ENCODE peak calls at places on chromosomes 2 and 18, in four cellular contexts. One of them, this sample, is unnamed.

GRCh38 chr2:208033701-208034502 is 8.6 kb upstream of the PLEKHM3 start:
- DNase-seq in CD8-positive, alpha-beta memory T cell: no peak
- DNase-seq in left ventricle myocardium inferior: peak; percentile 20
- DNase-seq in lower lobe of right lung: peak; percentile 66
- DNase-seq in this sample: peak; percentile 68

GRCh38 chr18:25650201-25650941 is 298.4 kb upstream of the ZNF521 start:
- DNase-seq in lower lobe of right lung: no peak
- DNase-seq in left ventricle myocardium inferior: no peak
- DNase-seq in CD8-positive, alpha-beta memory T cell: no peak
- DNase-seq in this sample: no peak

GRCh38 chr2:179266271-179266670 is 1.6 kb upstream of the SESTD1 start:
- DNase-seq in lower lobe of right lung: no peak
- DNase-seq in CD8-positive, alpha-beta memory T cell: no peak
- DNase-seq in left ventricle myocardium inferior: no peak
- DNase-seq in this sample: no peak

GRCh38 chr18:23540867-23541266 is 37.6 kb downstream of the RMC1 start:
- DNase-seq in left ventricle myocardium inferior: no peak
- DNase-seq in CD8-positive, alpha-beta memory T cell: no peak
- DNase-seq in lower lobe of right lung: no peak
- DNase-seq in this sample: no peak

GRCh38 chr2:179104736-179105135 is 54.8 kb upstream of the CCDC141 start:
- DNase-seq in CD8-positive, alpha-beta memory T cell: no peak
- DNase-seq in left ventricle myocardium inferior: no peak
- DNase-seq in lower lobe of right lung: no peak
- DNase-seq in this sample: no peak

GRCh38 chr18:22211660-22212059 is 42.3 kb downstream of the GATA6 start:
- DNase-seq in left ventricle myocardium inferior: no peak
- DNase-seq in lower lobe of right lung: no peak
- DNase-seq in CD8-positive, alpha-beta memory T cell: no peak
- DNase-seq in this sample: no peak

GRCh38 chr2:177397501-177398289 is 5.1 kb downstream of the AGPS start:
- DNase-seq in left ventricle myocardium inferior: no peak
- DNase-seq in CD8-positive, alpha-beta memory T cell: no peak
- DNase-seq in lower lobe of right lung: no peak
- DNase-seq in this sample: peak; percentile 43

GRCh38 chr2:204234879-204235278 is 298.3 kb downstream of the ICOS start:
- DNase-seq in CD8-positive, alpha-beta memory T cell: no peak
- DNase-seq in lower lobe of right lung: no peak
- DNase-seq in left ventricle myocardium inferior: no peak
- DNase-seq in this sample: no peak

GRCh38 chr2:194927489-194927888 is 729.5 kb upstream of the SLC39A10 start:
- DNase-seq in lower lobe of right lung: no peak
- DNase-seq in CD8-positive, alpha-beta memory T cell: no peak
- DNase-seq in left ventricle myocardium inferior: no peak
- DNase-seq in this sample: no peak

GRCh38 chr2:96688649-96689430 is 46.3 kb downstream of the FER1L5 start:
- DNase-seq in left ventricle myocardium inferior: no peak
- DNase-seq in CD8-positive, alpha-beta memory T cell: no peak
- DNase-seq in lower lobe of right lung: no peak
- DNase-seq in this sample: no peak

GRCh38 chr18:68520406-68521075 is 194.4 kb downstream of the TMX3 start:
- DNase-seq in lower lobe of right lung: no peak
- DNase-seq in left ventricle myocardium inferior: no peak
- DNase-seq in CD8-positive, alpha-beta memory T cell: no peak
- DNase-seq in this sample: no peak

GRCh38 chr2:28658369-28658768 is 93.3 kb upstream of the PPP1CB start:
- DNase-seq in lower lobe of right lung: no peak
- DNase-seq in left ventricle myocardium inferior: no peak
- DNase-seq in CD8-positive, alpha-beta memory T cell: no peak
- DNase-seq in this sample: no peak

GRCh38 chr2:215540646-215541045 is 104.8 kb upstream of the FN1 start:
- DNase-seq in CD8-positive, alpha-beta memory T cell: no peak
- DNase-seq in left ventricle myocardium inferior: no peak
- DNase-seq in lower lobe of right lung: no peak
- DNase-seq in this sample: no peak

GRCh38 chr2:100484390-100484789 is 14.1 kb downstream of the NMS start:
- DNase-seq in CD8-positive, alpha-beta memory T cell: no peak
- DNase-seq in lower lobe of right lung: no peak
- DNase-seq in left ventricle myocardium inferior: no peak
- DNase-seq in this sample: no peak

GRCh38 chr2:31238126-31238905 is 4.4 kb downstream of the EHD3 start:
- DNase-seq in lower lobe of right lung: no peak
- DNase-seq in CD8-positive, alpha-beta memory T cell: no peak
- DNase-seq in left ventricle myocardium inferior: peak; percentile 32
- DNase-seq in this sample: no peak

GRCh38 chr18:55856191-55856590 is 268.2 kb upstream of the TCF4 start:
- DNase-seq in lower lobe of right lung: no peak
- DNase-seq in left ventricle myocardium inferior: no peak
- DNase-seq in CD8-positive, alpha-beta memory T cell: no peak
- DNase-seq in this sample: no peak

GRCh38 chr2:60268032-60268431 is 285.4 kb downstream of the BCL11A start:
- DNase-seq in left ventricle myocardium inferior: no peak
- DNase-seq in CD8-positive, alpha-beta memory T cell: no peak
- DNase-seq in lower lobe of right lung: no peak
- DNase-seq in this sample: no peak

GRCh38 chr2:236685361-236685760 is 115.7 kb downstream of the ACKR3 start:
- DNase-seq in CD8-positive, alpha-beta memory T cell: no peak
- DNase-seq in left ventricle myocardium inferior: no peak
- DNase-seq in lower lobe of right lung: no peak
- DNase-seq in this sample: no peak

GRCh38 chr18:50274941-50275340 is 6.4 kb downstream of the MBD1 start:
- DNase-seq in lower lobe of right lung: no peak
- DNase-seq in left ventricle myocardium inferior: no peak
- DNase-seq in CD8-positive, alpha-beta memory T cell: no peak
- DNase-seq in this sample: no peak

GRCh38 chr2:47015206-47015605 is 99.6 kb upstream of the MCFD2 start:
- DNase-seq in left ventricle myocardium inferior: no peak
- DNase-seq in CD8-positive, alpha-beta memory T cell: no peak
- DNase-seq in lower lobe of right lung: no peak
- DNase-seq in this sample: no peak

GRCh38 chr2:105750735-105751134 is 6.0 kb downstream of the NCK2 start:
- DNase-seq in left ventricle myocardium inferior: no peak
- DNase-seq in lower lobe of right lung: no peak
- DNase-seq in CD8-positive, alpha-beta memory T cell: no peak
- DNase-seq in this sample: no peak

GRCh38 chr2:11254100-11254536 is 90.3 kb downstream of the ROCK2 start:
- DNase-seq in lower lobe of right lung: no peak
- DNase-seq in CD8-positive, alpha-beta memory T cell: no peak
- DNase-seq in left ventricle myocardium inferior: no peak
- DNase-seq in this sample: no peak

GRCh38 chr2:31275976-31276375 is 42.0 kb downstream of the EHD3 start:
- DNase-seq in left ventricle myocardium inferior: peak; percentile 48
- DNase-seq in CD8-positive, alpha-beta memory T cell: no peak
- DNase-seq in lower lobe of right lung: no peak
- DNase-seq in this sample: no peak

GRCh38 chr2:226411727-226412360 is 387.8 kb downstream of the IRS1 start:
- DNase-seq in lower lobe of right lung: no peak
- DNase-seq in left ventricle myocardium inferior: no peak
- DNase-seq in CD8-positive, alpha-beta memory T cell: no peak
- DNase-seq in this sample: no peak

GRCh38 chr18:75130591-75131274 is 78.2 kb downstream of the PTGR3 start:
- DNase-seq in lower lobe of right lung: no peak
- DNase-seq in left ventricle myocardium inferior: no peak
- DNase-seq in CD8-positive, alpha-beta memory T cell: no peak
- DNase-seq in this sample: no peak

DNA sequence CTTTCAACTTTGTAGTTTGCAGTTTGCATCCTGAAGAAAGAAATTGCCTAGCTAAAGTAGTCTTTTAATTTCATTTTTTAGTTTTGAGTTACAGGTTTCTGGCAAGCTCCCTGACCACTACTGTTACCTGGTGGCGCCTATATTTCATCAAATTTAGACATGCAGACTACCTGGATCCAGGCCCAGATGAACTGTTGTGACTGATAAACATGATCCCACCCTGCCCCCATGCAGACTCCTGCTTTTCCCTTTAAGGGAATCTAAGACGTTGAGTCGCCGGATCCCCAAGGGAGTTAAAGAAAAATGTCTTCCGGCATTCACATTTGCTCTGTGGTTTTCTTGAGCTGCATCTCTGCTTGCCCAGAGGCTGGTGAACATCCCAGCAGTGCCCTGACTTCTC is 22.2 kb downstream of the METAP1D start:
- DNase-seq in left ventricle myocardium inferior: no peak
- DNase-seq in lower lobe of right lung: no peak
- DNase-seq in CD8-positive, alpha-beta memory T cell: no peak
- DNase-seq in this sample: no peak
- H3K4me3 ChIP-seq in left ventricle myocardium inferior: peak overlapping the region; percentile 28
- H3K4me3 ChIP-seq in lower lobe of right lung: no peak overlapping the region
- H3K4me3 ChIP-seq in CD8-positive, alpha-beta memory T cell: no peak overlapping the region
- H3K4me3 ChIP-seq in this sample: no peak overlapping the region

GRCh38 chr2:241035818-241036396 is 37.5 kb downstream of the SNED1 start:
- DNase-seq in CD8-positive, alpha-beta memory T cell: peak; percentile 25
- DNase-seq in lower lobe of right lung: no peak
- DNase-seq in left ventricle myocardium inferior: no peak
- DNase-seq in this sample: no peak
- H3K4me3 ChIP-seq in CD8-positive, alpha-beta memory T cell: peak overlapping the region; percentile 65
- H3K4me3 ChIP-seq in lower lobe of right lung: peak overlapping the region; percentile 46
- H3K4me3 ChIP-seq in left ventricle myocardium inferior: peak overlapping the region; percentile 49
- H3K4me3 ChIP-seq in this sample: no peak overlapping the region

DNA sequence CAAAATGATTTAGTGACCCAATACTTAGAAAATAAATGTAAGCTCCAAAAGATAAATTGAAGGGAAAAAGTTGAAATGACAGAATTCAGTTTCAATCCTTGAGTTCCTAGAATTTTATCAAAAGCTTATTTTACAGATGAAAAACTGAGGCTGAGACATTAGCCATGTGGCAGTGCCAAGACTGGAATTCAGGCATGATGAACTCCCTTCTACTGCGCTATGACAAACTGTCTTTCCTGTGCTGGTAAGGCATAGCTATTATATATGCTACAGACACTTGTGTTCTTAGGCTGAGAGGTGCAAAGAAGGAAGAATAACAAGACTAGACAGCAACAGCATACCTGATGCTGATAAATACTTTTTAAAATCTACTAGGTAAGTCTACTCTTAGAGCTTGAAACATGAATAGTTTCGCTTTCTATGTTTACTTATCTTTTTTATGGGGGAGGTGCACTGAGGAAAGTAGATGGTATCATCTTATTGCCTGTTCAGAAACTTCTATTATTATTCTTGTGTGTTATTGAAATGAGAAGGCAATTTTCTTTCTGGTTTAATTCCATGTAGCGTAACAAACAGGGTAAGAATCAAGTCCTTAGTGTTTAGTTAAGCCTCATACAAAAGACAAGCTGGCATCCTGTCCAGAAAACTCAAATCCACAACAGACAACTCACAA is 1.8 kb downstream of the TTC32 start:
- DNase-seq in left ventricle myocardium inferior: no peak
- DNase-seq in CD8-positive, alpha-beta memory T cell: no peak
- DNase-seq in lower lobe of right lung: no peak
- DNase-seq in this sample: no peak
- H3K4me3 ChIP-seq in left ventricle myocardium inferior: peak overlapping the region; percentile 90
- H3K4me3 ChIP-seq in CD8-positive, alpha-beta memory T cell: peak overlapping the region; percentile 97
- H3K4me3 ChIP-seq in lower lobe of right lung: peak overlapping the region; percentile 69
- H3K4me3 ChIP-seq in this sample: no peak overlapping the region

DNA sequence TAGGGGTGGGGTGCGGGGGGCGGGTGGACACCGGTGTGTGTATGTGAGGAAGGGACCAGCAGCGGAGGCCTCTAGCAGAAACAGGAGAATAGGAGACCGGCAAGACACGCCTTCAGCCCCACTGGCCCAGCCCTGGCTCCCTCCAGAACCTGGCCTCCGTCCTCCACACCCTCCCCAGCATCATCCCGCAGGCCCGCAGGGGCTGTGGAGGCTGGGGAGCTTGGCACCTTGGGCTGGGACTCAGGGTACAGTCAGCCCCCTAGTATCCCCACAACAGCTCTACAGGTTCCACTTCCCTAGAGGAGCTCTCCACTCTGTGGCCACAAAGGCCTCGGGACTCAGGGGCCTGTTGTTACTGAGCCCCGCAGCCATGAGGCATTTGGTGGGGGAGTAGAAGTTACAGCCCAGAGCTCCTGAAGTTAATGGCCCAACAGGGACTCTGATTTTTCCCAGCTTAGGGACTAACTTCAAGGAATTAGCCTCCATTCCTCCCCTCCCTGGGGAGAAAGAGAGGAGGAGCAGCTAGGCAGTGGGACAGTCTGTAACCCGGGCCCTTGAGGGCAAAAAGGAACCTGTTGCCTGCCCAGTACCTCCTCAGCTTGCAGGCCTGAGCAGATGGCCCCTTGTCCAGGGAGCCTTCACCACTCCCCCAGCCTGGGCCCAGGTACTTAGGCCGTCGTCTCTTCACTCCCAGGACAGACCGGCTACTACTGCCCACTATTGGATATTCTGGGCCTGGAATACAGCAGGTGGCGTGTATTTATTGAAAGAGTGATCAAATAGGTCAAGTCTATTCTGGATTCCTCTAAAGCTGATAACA is 20.0 kb downstream of the SH2D6 start:
- DNase-seq in left ventricle myocardium inferior: peak; percentile 48
- DNase-seq in CD8-positive, alpha-beta memory T cell: no peak
- DNase-seq in lower lobe of right lung: no peak
- DNase-seq in this sample: no peak
- H3K4me3 ChIP-seq in left ventricle myocardium inferior: peak overlapping the region; percentile 67
- H3K4me3 ChIP-seq in CD8-positive, alpha-beta memory T cell: peak overlapping the region; percentile 16
- H3K4me3 ChIP-seq in lower lobe of right lung: peak overlapping the region; percentile 54
- H3K4me3 ChIP-seq in this sample: no peak overlapping the region